ENCODE peak calls at places on chromosomes 2 and 18, in six cellular contexts. One of them, this sample, is unnamed.

GRCh38 chr2:154697422-154698237 is 865 bp upstream of the KCNJ3 start:
- DNase-seq in uterus: no peak
- DNase-seq in foreskin fibroblast: no peak
- DNase-seq in endothelial cell: peak; percentile 36
- DNase-seq in OCI-LY7: no peak
- DNase-seq in kidney: peak; percentile 74
- DNase-seq in this sample: peak; percentile 72

GRCh38 chr18:28112056-28112470 is 64.9 kb downstream of the CDH2 start:
- DNase-seq in uterus: no peak
- DNase-seq in OCI-LY7: no peak
- DNase-seq in endothelial cell: no peak
- DNase-seq in kidney: no peak
- DNase-seq in foreskin fibroblast: peak; percentile 70
- DNase-seq in this sample: no peak

GRCh38 chr2:163347982-163348842 is 387.6 kb downstream of the FIGN start:
- DNase-seq in foreskin fibroblast: peak; percentile 72
- DNase-seq in kidney: peak; percentile 94
- DNase-seq in OCI-LY7: no peak
- DNase-seq in endothelial cell: peak; percentile 66
- DNase-seq in uterus: peak; percentile 57
- DNase-seq in this sample: peak; percentile 76

GRCh38 chr2:205407984-205408383 is 274.3 kb upstream of the NRP2 start:
- DNase-seq in kidney: no peak
- DNase-seq in endothelial cell: no peak
- DNase-seq in uterus: no peak
- DNase-seq in OCI-LY7: no peak
- DNase-seq in foreskin fibroblast: peak; percentile 73
- DNase-seq in this sample: no peak

GRCh38 chr2:71798266-71799012 is 345.1 kb downstream of the DYSF start:
- DNase-seq in foreskin fibroblast: no peak
- DNase-seq in endothelial cell: peak; percentile 69
- DNase-seq in kidney: no peak
- DNase-seq in uterus: no peak
- DNase-seq in OCI-LY7: peak; percentile 15
- DNase-seq in this sample: peak; percentile 71

GRCh38 chr2:180705551-180705950 is 274.9 kb upstream of the UBE2E3 start:
- DNase-seq in kidney: no peak
- DNase-seq in foreskin fibroblast: peak; percentile 28
- DNase-seq in endothelial cell: no peak
- DNase-seq in OCI-LY7: no peak
- DNase-seq in uterus: no peak
- DNase-seq in this sample: no peak

GRCh38 chr18:21369146-21369545 is 127.1 kb downstream of the GREB1L start:
- DNase-seq in uterus: no peak
- DNase-seq in foreskin fibroblast: no peak
- DNase-seq in endothelial cell: no peak
- DNase-seq in OCI-LY7: no peak
- DNase-seq in kidney: no peak
- DNase-seq in this sample: no peak

GRCh38 chr2:38375711-38376345 is 1.2 kb downstream of the ATL2 start:
- DNase-seq in kidney: no peak
- DNase-seq in OCI-LY7: no peak
- DNase-seq in foreskin fibroblast: no peak
- DNase-seq in endothelial cell: peak; percentile 49
- DNase-seq in uterus: peak; percentile 68
- DNase-seq in this sample: peak; percentile 40

GRCh38 chr2:232810444-232810843 is 34.1 kb upstream of the KCNJ13 start:
- DNase-seq in OCI-LY7: no peak
- DNase-seq in endothelial cell: no peak
- DNase-seq in uterus: no peak
- DNase-seq in kidney: no peak
- DNase-seq in foreskin fibroblast: no peak
- DNase-seq in this sample: no peak

GRCh38 chr18:36697905-36698304 is 130.9 kb downstream of the TPGS2 start:
- DNase-seq in OCI-LY7: no peak
- DNase-seq in kidney: no peak
- DNase-seq in uterus: no peak
- DNase-seq in foreskin fibroblast: peak; percentile 75
- DNase-seq in endothelial cell: no peak
- DNase-seq in this sample: no peak

GRCh38 chr2:45984366-45984765 is 312.8 kb upstream of the EPAS1 start:
- DNase-seq in endothelial cell: no peak
- DNase-seq in uterus: no peak
- DNase-seq in kidney: no peak
- DNase-seq in OCI-LY7: no peak
- DNase-seq in foreskin fibroblast: no peak
- DNase-seq in this sample: no peak

GRCh38 chr18:21996261-21996892 is 173.0 kb upstream of the GATA6 start:
- DNase-seq in kidney: peak; percentile 82
- DNase-seq in uterus: peak; percentile 50
- DNase-seq in endothelial cell: no peak
- DNase-seq in OCI-LY7: no peak
- DNase-seq in foreskin fibroblast: no peak
- DNase-seq in this sample: no peak

GRCh38 chr2:213288913-213289700 is 4.8 kb downstream of the SPAG16 start:
- DNase-seq in OCI-LY7: no peak
- DNase-seq in uterus: no peak
- DNase-seq in endothelial cell: no peak
- DNase-seq in kidney: no peak
- DNase-seq in foreskin fibroblast: no peak
- DNase-seq in this sample: no peak

GRCh38 chr2:213281156-213281555 is 3.1 kb upstream of the SPAG16 start:
- DNase-seq in foreskin fibroblast: no peak
- DNase-seq in kidney: no peak
- DNase-seq in endothelial cell: no peak
- DNase-seq in uterus: no peak
- DNase-seq in OCI-LY7: no peak
- DNase-seq in this sample: no peak

GRCh38 chr2:213285404-213285803 is 1.1 kb downstream of the SPAG16 start:
- DNase-seq in uterus: no peak
- DNase-seq in foreskin fibroblast: no peak
- DNase-seq in OCI-LY7: no peak
- DNase-seq in kidney: no peak
- DNase-seq in endothelial cell: no peak
- DNase-seq in this sample: no peak

GRCh38 chr2:213279961-213280360 is 4.3 kb upstream of the SPAG16 start:
- DNase-seq in OCI-LY7: no peak
- DNase-seq in foreskin fibroblast: no peak
- DNase-seq in endothelial cell: no peak
- DNase-seq in uterus: peak; percentile 18
- DNase-seq in kidney: no peak
- DNase-seq in this sample: no peak

DNA sequence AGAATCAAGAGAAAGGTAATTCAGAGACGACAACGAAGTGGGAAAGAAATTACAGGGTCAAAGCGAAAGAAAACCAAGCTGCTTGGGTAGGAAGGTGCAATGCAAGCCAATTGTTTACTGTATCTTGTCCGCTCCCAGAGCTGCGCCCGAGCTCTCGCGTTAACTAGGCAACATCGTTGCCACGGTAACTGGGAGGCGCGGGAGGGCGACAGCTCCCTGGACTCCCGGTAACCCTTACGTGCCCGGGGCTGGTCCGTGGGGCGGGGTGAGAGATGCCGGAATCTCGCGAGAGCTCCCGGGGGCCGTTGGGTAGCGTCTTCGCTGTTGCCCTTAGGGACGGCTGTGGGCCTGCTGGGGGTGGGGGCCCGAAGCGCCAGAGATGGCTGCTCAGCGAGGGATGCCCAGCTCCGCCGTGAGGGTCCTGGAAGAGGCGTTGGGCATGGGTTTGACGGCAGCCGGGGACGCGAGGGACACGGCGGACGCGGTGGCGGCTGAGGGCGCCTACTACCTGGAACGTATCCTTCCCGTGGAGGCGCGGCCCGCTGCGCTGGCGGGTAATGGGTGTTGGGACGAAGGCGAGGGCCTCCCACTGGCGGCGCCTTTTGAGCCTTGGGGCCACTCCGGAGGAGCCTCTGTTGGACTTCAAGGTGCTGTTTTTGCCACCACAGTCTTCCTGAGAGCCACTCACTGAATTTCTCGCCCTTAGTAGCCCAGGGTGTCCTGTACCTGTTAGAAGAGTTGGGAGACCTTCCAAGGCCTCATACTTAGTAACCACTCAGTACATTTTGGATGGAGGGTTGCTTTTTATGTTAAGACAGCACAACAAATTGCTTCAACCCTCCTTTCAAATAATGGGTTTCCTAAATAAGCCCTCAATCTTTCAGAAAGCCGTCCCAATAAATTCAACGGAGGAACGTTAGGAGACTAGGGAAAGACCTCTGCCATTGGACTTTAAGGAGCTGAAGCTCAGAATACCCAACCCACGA is at the start of gene SPAG16:
- DNase-seq in OCI-LY7: peak; percentile 99
- DNase-seq in endothelial cell: peak; percentile 99
- DNase-seq in kidney: peak; percentile 99
- DNase-seq in foreskin fibroblast: peak; percentile 98
- DNase-seq in uterus: peak; percentile 96
- DNase-seq in this sample: peak; percentile 95
- TF ChIP-seq CTCF in OCI-LY7: no peak
- TF ChIP-seq CTCF in endothelial cell: no peak
- TF ChIP-seq CTCF in kidney: peak; percentile 4
- TF ChIP-seq CTCF in foreskin fibroblast: no peak
- TF ChIP-seq CTCF in uterus: no peak
- TF ChIP-seq CTCF in this sample: no peak

GRCh38 chr18:63775166-63775730 is at the start of gene SERPINB7:
- DNase-seq in kidney: no peak
- DNase-seq in foreskin fibroblast: peak; percentile 88
- DNase-seq in OCI-LY7: no peak
- DNase-seq in endothelial cell: no peak
- DNase-seq in uterus: no peak
- DNase-seq in this sample: no peak

GRCh38 chr18:63773616-63774015 is 1.6 kb upstream of the SERPINB7 start:
- DNase-seq in foreskin fibroblast: no peak
- DNase-seq in kidney: no peak
- DNase-seq in OCI-LY7: no peak
- DNase-seq in endothelial cell: no peak
- DNase-seq in uterus: no peak
- DNase-seq in this sample: no peak

GRCh38 chr18:63779386-63779785 is 4.2 kb downstream of the SERPINB7 start:
- DNase-seq in foreskin fibroblast: no peak
- DNase-seq in OCI-LY7: no peak
- DNase-seq in endothelial cell: no peak
- DNase-seq in uterus: no peak
- DNase-seq in kidney: no peak
- DNase-seq in this sample: no peak

DNA sequence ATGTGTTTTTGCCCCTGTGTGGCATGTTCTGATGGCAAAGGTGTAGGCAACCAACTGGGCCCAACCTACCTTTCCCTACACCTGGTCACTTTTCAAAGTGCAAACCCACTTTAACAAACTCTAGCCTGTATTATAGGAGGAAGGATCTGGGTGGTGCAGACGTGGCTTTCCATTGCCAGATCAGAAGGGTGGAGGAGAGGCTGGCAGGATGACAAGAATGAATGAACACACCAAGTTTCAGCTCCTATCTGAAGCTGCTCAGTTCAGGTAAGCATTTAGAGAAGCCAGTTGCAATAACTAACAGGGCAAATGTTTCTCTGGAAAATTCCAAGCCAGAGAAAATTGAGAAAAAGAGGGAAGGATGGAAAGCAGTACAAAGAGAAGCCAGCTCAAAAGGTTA is 707 bp upstream of the SERPINB7 start:
- DNase-seq in foreskin fibroblast: no peak
- DNase-seq in uterus: no peak
- DNase-seq in kidney: no peak
- DNase-seq in endothelial cell: no peak
- DNase-seq in OCI-LY7: no peak
- DNase-seq in this sample: no peak
- TF ChIP-seq CTCF in foreskin fibroblast: no peak
- TF ChIP-seq CTCF in uterus: no peak
- TF ChIP-seq CTCF in kidney: no peak
- TF ChIP-seq CTCF in endothelial cell: no peak
- TF ChIP-seq CTCF in OCI-LY7: no peak
- TF ChIP-seq CTCF in this sample: no peak

DNA sequence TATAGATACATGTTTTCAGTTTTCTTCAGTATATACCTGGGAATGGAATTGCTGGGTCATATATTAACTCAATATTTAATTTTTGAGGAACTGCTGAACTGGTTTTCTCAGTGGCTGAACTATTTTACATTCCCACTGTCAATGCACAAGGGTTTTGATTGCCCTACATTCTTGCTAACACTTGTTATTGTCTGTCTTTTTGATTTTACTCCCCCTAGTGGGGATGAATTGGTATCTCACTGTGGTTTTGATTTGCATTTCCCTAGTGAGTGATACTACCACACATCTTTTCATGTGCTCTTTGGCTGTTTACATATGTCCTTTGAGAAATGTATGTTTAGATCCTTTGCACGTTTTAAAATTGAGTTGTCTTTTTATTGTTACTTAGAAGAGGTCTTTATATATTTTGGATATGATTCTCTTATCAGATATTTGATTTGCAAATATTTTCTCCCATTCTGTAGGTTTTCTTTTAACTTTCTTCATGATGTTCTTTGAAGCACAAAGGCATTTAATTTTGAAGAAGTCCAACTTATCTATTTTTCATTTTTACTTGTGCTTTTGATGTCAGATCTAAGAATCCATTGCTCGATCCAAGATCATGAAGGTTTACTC is 36.2 kb downstream of the ASB1 start:
- DNase-seq in kidney: no peak
- DNase-seq in endothelial cell: no peak
- DNase-seq in foreskin fibroblast: peak; percentile 32
- DNase-seq in OCI-LY7: peak; percentile 63
- DNase-seq in uterus: no peak
- DNase-seq in this sample: no peak
- TF ChIP-seq CTCF in kidney: peak; percentile 49
- TF ChIP-seq CTCF in endothelial cell: peak; percentile 74
- TF ChIP-seq CTCF in foreskin fibroblast: peak; percentile 53
- TF ChIP-seq CTCF in OCI-LY7: peak; percentile 88
- TF ChIP-seq CTCF in uterus: peak; percentile 46
- TF ChIP-seq CTCF in this sample: peak; percentile 49

DNA sequence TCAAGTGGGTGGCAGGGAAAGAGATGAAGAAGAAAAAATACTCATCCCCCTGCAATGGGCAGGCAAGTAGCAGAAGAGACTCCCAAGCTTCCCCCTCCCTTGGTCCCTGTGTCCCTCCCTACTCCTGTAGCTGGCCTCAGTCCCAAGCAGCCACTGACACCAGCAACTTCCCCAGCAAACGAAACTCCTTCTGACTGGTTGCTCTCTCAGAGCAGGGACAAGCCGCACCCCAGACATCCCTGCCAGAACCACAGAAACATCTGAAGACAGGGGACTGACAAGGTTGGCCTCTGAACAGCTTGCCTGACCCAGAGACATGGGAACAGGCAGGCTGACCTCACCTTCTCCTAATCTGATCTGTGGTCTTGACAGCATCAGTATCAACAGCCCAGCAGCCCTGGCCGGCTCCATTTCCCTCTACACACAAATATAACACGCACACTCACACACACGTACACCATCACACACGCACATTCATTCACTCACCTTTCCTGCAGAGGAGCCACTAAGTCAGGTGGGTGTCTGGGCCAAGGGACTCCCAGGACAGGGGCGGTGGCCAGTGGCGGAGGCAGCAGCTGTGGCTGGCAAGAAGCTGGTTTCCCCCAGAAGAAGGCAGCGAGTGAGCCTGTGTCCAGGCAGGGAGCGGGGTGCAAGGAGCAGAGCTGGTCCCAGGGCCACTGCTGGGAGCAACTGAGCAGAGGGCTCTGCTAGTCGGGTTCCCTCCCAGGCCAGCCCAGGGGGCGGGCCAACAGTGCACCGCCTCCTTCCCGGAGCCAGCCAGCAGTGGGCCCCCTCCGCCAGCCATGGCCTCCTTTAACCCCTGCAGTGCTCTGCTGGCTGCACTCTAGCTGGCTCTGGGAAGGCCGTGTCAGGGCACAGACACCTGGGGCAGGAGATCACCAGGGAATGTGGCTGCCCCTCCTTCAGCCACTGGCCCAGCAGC is 59.1 kb downstream of the TNS1 start:
- DNase-seq in OCI-LY7: no peak
- DNase-seq in endothelial cell: peak; percentile 79
- DNase-seq in kidney: peak; percentile 97
- DNase-seq in foreskin fibroblast: no peak
- DNase-seq in uterus: peak; percentile 85
- DNase-seq in this sample: peak; percentile 87
- TF ChIP-seq CTCF in OCI-LY7: no peak
- TF ChIP-seq CTCF in endothelial cell: no peak
- TF ChIP-seq CTCF in kidney: peak; percentile 46
- TF ChIP-seq CTCF in foreskin fibroblast: peak; percentile 13
- TF ChIP-seq CTCF in uterus: peak; percentile 53
- TF ChIP-seq CTCF in this sample: no peak